ENCODE peak calls at places on chromosomes 3 and 15, in six cellular contexts. E is heart left ventricle, R is adrenal gland, G is transverse colon, Y is uterus, K is breast epithelium. I is an unnamed sample.

GRCh38 chr3:56368860-56369259 is 99.4 kb downstream of the ERC2 start:
- DNase-seq in Y (no peak), R (no peak), G (no peak), E (no peak), K (no peak), I (no peak)

GRCh38 chr3:29757054-29757777 is 476.3 kb downstream of the RBMS3 start:
- DNase-seq in G (no peak), Y (no peak), K (peak; percentile 37), E (no peak), R (no peak), I (no peak)

GRCh38 chr3:64399205-64399800 is 174.0 kb upstream of the PRICKLE2 start:
- DNase-seq in R (peak; percentile 52), E (no peak), G (no peak), Y (peak; percentile 37), K (peak; percentile 55), I (peak; percentile 53)

GRCh38 chr3:66378256-66378655 is 122.6 kb downstream of the LRIG1 start:
- DNase-seq in G (no peak), Y (no peak), E (no peak), R (no peak), K (no peak), I (no peak)

GRCh38 chr3:173529062-173529711 is 131.6 kb downstream of the NLGN1 start:
- DNase-seq in R (no peak), G (no peak), K (no peak), Y (no peak), E (no peak), I (peak; percentile 20)

GRCh38 chr15:65816441-65816840 is 24.3 kb upstream of the DENND4A start:
- DNase-seq in R (no peak), K (no peak), Y (no peak), G (no peak), E (no peak), I (no peak)

GRCh38 chr3:184717608-184717995 is 5.7 kb upstream of the MAGEF1 start:
- DNase-seq in R (no peak), G (no peak), E (no peak), Y (no peak), K (no peak), I (no peak)

GRCh38 chr3:17740703-17741102 is 1.7 kb downstream of the TBC1D5 start:
- DNase-seq in G (no peak), R (no peak), E (no peak), K (no peak), Y (no peak), I (no peak)

GRCh38 chr15:78024141-78024567 is 53.4 kb downstream of the TBC1D2B start:
- DNase-seq in K (no peak), Y (peak; percentile 71), G (no peak), E (peak; percentile 83), R (peak; percentile 32), I (peak; percentile 52)

GRCh38 chr15:83654379-83655236 is 685 bp downstream of the ADAMTSL3 start:
- DNase-seq in Y (peak; percentile 45), R (peak; percentile 2), E (peak; percentile 75), K (no peak), G (no peak), I (peak; percentile 34)

GRCh38 chr3:113287818-113288648 is 76.7 kb downstream of the BOC start:
- DNase-seq in E (no peak), G (peak; percentile 53), Y (peak; percentile 77), K (no peak), R (peak; percentile 71), I (peak; percentile 85)

GRCh38 chr15:29685156-29686078 is 136.9 kb downstream of the TJP1 start:
- DNase-seq in K (no peak), G (no peak), Y (no peak), E (no peak), R (no peak), I (peak; percentile 13)

GRCh38 chr3:10558726-10559125 is 53.3 kb upstream of the ATP2B2 start:
- DNase-seq in E (no peak), K (no peak), G (no peak), Y (no peak), R (no peak), I (no peak)

GRCh38 chr3:42503957-42504333 is 1.5 kb downstream of the VIPR1 start:
- DNase-seq in E (no peak), R (no peak), G (peak; percentile 10), K (peak; percentile 16), Y (peak; percentile 3), I (peak; percentile 4)

GRCh38 chr15:98525625-98526024 is 122.7 kb upstream of the IGF1R start:
- DNase-seq in R (no peak), G (no peak), E (no peak), K (no peak), Y (no peak), I (peak; percentile 58)

DNA sequence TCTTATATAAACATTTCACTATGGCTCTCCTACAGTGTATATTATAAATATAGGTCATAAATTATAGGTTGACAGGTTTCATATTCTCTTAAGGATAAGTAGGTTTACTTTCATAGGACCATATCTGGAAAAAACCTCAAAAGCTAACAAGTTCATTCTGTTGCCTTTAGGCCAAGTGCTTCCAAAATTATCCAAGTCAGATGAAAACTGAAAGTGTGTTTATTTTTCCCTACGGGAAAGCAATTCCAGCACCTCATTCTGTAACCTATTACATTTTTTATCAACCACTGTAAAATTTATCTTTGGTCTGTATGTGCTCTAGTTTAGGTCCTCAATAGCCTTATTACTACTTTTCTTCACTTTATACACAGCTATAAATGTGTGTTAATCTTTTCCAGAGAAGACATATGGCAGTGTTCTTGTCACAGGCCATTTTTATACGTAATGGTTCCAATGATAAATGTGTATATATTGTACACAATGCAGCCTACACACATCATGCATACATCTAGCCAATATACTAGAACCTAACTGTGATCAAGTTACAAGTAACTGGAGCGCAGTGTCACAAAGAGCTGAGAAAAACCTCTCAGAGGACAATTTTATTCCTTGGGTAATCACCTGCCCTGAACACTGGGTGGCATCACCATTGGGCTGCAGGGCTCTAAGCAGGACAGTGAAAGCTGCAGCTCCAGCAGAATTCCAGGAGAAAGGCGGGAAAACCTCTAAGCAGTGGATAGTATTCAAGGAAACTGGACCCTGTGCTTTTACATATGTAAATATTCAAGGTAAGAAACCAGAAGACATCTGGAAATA is 251.3 kb downstream of the CTNNB1 start:
- DNase-seq in E (no peak), G (peak; percentile 12), R (no peak), Y (no peak), K (no peak), I (no peak)
- TF ChIP-seq CTCF in E (peak; percentile 13), G (peak; percentile 19), R (peak; percentile 5), Y (no peak), K (no peak), I (no peak)

GRCh38 chr3:47781685-47782537 is at the start of gene SMARCC1:
- DNase-seq in R (peak; percentile 99), G (peak; percentile 99), Y (peak; percentile 96), K (peak; percentile 94), E (peak; percentile 100), I (peak; percentile 98)
- TF ChIP-seq POLR2A in R (peak; percentile 89), G (peak; percentile 96), Y (peak; percentile 95), K (peak; percentile 83), E (peak; percentile 82), I (peak; percentile 56)

DNA sequence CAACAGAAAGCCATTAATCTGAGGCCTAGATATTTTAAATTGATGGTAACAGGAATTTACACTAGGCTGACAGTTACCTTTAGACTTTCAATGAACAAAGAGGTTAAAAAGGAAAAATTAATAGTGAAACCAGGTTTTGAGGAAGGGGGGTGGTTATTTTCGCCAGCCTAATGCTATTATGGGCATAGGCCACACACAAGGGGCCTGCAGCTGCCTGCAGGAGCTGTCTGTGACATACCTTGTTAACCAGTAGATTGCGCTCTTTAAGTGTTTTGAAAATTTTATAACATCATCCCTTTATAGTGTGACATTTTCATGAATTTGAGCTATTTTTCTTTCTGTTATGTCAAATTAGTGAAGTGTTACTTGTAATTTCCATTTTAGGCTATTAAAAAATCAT is 48.6 kb upstream of the SEC22A start:
- DNase-seq in R (no peak), K (no peak), E (no peak), Y (no peak), G (no peak), I (no peak)
- TF ChIP-seq CTCF in R (no peak), K (no peak), E (no peak), Y (no peak), G (no peak), I (no peak)

GRCh38 chr3:182455011-182455410 is 338.3 kb upstream of the ATP11B start:
- DNase-seq in R (no peak), K (no peak), E (no peak), G (no peak), Y (no peak), I (no peak)

GRCh38 chr3:182450942-182451607 is 342.2 kb upstream of the ATP11B start:
- DNase-seq in G (no peak), R (no peak), E (no peak), K (no peak), Y (no peak), I (no peak)

GRCh38 chr3:182451871-182452270 is 341.4 kb upstream of the ATP11B start:
- DNase-seq in Y (no peak), G (no peak), E (no peak), K (no peak), R (no peak), I (no peak)
- TF ChIP-seq POLR2A in Y (no peak), G (no peak), E (no peak), K (no peak), R (no peak), I (no peak)

GRCh38 chr15:82621970-82622369 is 25.2 kb downstream of the CPEB1 start:
- DNase-seq in E (no peak), Y (no peak), K (no peak), R (no peak), G (no peak), I (no peak)
- TF ChIP-seq CTCF in E (no peak), Y (no peak), K (no peak), R (no peak), G (no peak), I (no peak)

DNA sequence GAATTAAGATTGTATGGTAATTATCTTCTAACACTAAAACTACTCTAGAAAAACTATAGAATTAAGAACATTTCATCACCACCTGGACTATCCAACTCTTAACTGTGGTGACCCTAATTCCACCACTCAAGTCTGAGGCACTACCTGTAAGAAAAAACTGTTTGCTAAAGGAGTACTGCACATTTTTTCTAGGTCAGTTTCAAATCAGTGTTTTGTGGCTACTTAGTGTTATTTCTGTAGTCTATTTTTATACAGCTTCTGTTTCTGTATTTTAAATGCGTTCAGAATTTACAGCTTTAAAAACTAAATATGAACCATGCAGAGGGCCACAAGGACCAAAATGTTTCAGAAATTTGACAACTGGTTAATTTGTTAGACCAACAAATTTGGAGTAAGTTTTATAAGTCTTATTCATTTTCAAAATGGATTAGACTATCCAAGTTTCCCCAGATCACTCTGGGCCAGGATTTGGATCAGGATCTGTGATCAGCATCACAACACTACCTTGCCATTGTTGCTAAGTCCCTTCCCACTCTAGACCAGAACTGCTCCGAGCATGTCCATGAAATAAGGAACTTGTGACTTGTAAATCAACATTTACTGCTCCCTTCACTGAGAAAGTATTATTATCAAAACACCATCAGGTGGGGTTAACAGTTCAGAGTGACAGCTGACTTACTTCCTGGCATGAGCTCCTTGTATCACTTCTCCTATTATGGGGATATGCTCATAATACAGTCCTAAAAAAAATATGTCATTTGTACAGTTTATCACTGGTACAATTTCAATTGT is 8.6 kb downstream of the GLT8D1 start:
- DNase-seq in Y (no peak), K (no peak), G (no peak), R (no peak), E (no peak), I (no peak)
- TF ChIP-seq POLR2A in Y (no peak), K (no peak), G (no peak), R (no peak), E (no peak), I (no peak)

GRCh38 chr3:38623539-38623938 is 25.9 kb downstream of the SCN5A start:
- DNase-seq in E (no peak), R (no peak), K (no peak), G (no peak), Y (no peak), I (no peak)
- TF ChIP-seq CTCF in E (no peak), R (no peak), K (no peak), G (no peak), Y (no peak), I (no peak)

I was measured in testis.